ENCODE peak calls at places on chromosomes 16 and 17, in seven cellular contexts. J is iris pigment epithelial cell, B is posterior vena cava, W is transverse colon, L is A172, I is activated T-cell treated with anti-CD3 and anti-CD28 coated beads for 1 hour, X is RWPE1. Q is an unnamed sample.

GRCh38 chr17:79113699-79114098 is 39.1 kb downstream of the ENGASE start:
- DNase-seq in J (no peak), B (no peak), W (no peak), L (no peak), I (no peak), X (no peak), Q (no peak)

GRCh38 chr17:83053021-83053778 is 26.2 kb upstream of the METRNL start:
- DNase-seq in J (no peak), B (peak; percentile 80), W (no peak), L (peak; percentile 48), I (no peak), X (no peak), Q (peak; percentile 18)

GRCh38 chr16:27318399-27319256 is 4.9 kb downstream of the IL4R start:
- DNase-seq in J (peak; percentile 83), B (peak; percentile 90), W (peak; percentile 48), L (no peak), I (peak; percentile 17), X (peak; percentile 74), Q (peak; percentile 97)

GRCh38 chr17:38605230-38605851 is 411 bp downstream of the SRCIN1 start:
- DNase-seq in J (no peak), B (no peak), W (no peak), L (no peak), I (no peak), X (no peak), Q (no peak)

GRCh38 chr17:71753070-71753469 is 367.8 kb upstream of the SOX9 start:
- DNase-seq in J (no peak), B (no peak), W (no peak), L (no peak), I (no peak), X (no peak), Q (peak; percentile 4)

GRCh38 chr17:81509048-81509686 is 3.4 kb downstream of the ACTG1 start:
- DNase-seq in J (no peak), B (no peak), W (peak; percentile 48), L (no peak), I (no peak), X (no peak), Q (peak; percentile 59)

GRCh38 chr16:53726625-53727024 is 22.7 kb downstream of the FTO start:
- DNase-seq in J (peak; percentile 45), B (no peak), W (no peak), L (no peak), I (no peak), X (peak; percentile 43), Q (peak; percentile 75)

GRCh38 chr17:30897311-30897710 is 8.7 kb downstream of the TEFM start:
- DNase-seq in J (no peak), B (no peak), W (no peak), L (no peak), I (no peak), X (no peak), Q (no peak)

GRCh38 chr16:75289189-75289588 is 37.8 kb upstream of the BCAR1 start:
- DNase-seq in J (no peak), B (no peak), W (no peak), L (peak; percentile 95), I (no peak), X (no peak), Q (no peak)

GRCh38 chr16:72537684-72538083 is 365.7 kb upstream of the PMFBP1 start:
- DNase-seq in J (peak; percentile 76), B (no peak), W (no peak), L (peak; percentile 70), I (no peak), X (peak; percentile 28), Q (peak; percentile 10)

GRCh38 chr16:47213761-47214440 is 70.2 kb upstream of the NETO2 start:
- DNase-seq in J (peak; percentile 55), B (no peak), W (no peak), L (no peak), I (no peak), X (no peak), Q (peak; percentile 51)

GRCh38 chr17:17358060-17358751 is 55.0 kb downstream of the NT5M start:
- DNase-seq in J (no peak), B (peak; percentile 29), W (no peak), L (no peak), I (no peak), X (no peak), Q (no peak)

GRCh38 chr17:28751600-28752366 is 8.0 kb downstream of the TRAF4 start:
- DNase-seq in J (no peak), B (peak; percentile 18), W (no peak), L (no peak), I (no peak), X (no peak), Q (no peak)

GRCh38 chr17:1042486-1042885 is 45.6 kb downstream of the TIMM22 start:
- DNase-seq in J (no peak), B (no peak), W (no peak), L (no peak), I (no peak), X (no peak), Q (no peak)

GRCh38 chr17:17205368-17206148 is 575 bp downstream of the PLD6 start:
- DNase-seq in J (peak; percentile 68), B (peak; percentile 88), W (peak; percentile 72), L (no peak), I (peak; percentile 28), X (peak; percentile 73), Q (peak; percentile 66)